ENCODE peak calls at places on chromosomes 6 and 20, in six cellular contexts. N, V, W, X, T and G are unnamed samples.

GRCh38 chr6:100944644-100945043 is 63.5 kb upstream of the ASCC3 start:
- DNase-seq in N (peak; percentile 7), V (no peak), W (no peak), X (no peak), T (no peak), G (no peak)

GRCh38 chr6:77467038-77467437 is 3.7 kb upstream of the HTR1B start:
- DNase-seq in N (peak; percentile 34), V (no peak), W (no peak), X (no peak), T (peak; percentile 11), G (peak; percentile 29)

GRCh38 chr6:118464620-118465019 is 83.5 kb upstream of the PLN start:
- DNase-seq in N (no peak), V (no peak), W (no peak), X (no peak), T (no peak), G (no peak)

GRCh38 chr6:131262060-131262459 is 126.8 kb downstream of the AKAP7 start:
- DNase-seq in N (no peak), V (peak; percentile 3), W (no peak), X (no peak), T (no peak), G (no peak)

GRCh38 chr6:142940487-142940886 is 4.5 kb downstream of the HIVEP2 start:
- DNase-seq in N (no peak), V (no peak), W (no peak), X (no peak), T (no peak), G (no peak)

GRCh38 chr6:30394139-30394538 is 49.2 kb downstream of the RPP21 start:
- DNase-seq in N (no peak), V (no peak), W (no peak), X (no peak), T (no peak), G (peak; percentile 11)

GRCh38 chr20:25242231-25242630 is 5.7 kb upstream of the PYGB start:
- DNase-seq in N (no peak), V (no peak), W (no peak), X (peak; percentile 52), T (no peak), G (no peak)

GRCh38 chr6:70985151-70985550 is 28.3 kb upstream of the B3GAT2 start:
- DNase-seq in N (no peak), V (no peak), W (no peak), X (no peak), T (no peak), G (no peak)

GRCh38 chr6:73984851-73985250 is 288.8 kb downstream of the CD109 start:
- DNase-seq in N (no peak), V (no peak), W (no peak), X (no peak), T (no peak), G (no peak)

GRCh38 chr6:10567256-10568041 is 46.3 kb downstream of the GCNT2 start:
- DNase-seq in N (no peak), V (no peak), W (no peak), X (no peak), T (no peak), G (no peak)

GRCh38 chr6:153059757-153060156 is 57.2 kb upstream of the MTRF1L start:
- DNase-seq in N (peak; percentile 44), V (no peak), W (no peak), X (no peak), T (no peak), G (no peak)

GRCh38 chr6:132483779-132484679 is 28.9 kb downstream of the STX7 start:
- DNase-seq in N (peak; percentile 78), V (peak; percentile 47), W (peak; percentile 73), X (peak; percentile 45), T (peak; percentile 76), G (peak; percentile 77)

DNA sequence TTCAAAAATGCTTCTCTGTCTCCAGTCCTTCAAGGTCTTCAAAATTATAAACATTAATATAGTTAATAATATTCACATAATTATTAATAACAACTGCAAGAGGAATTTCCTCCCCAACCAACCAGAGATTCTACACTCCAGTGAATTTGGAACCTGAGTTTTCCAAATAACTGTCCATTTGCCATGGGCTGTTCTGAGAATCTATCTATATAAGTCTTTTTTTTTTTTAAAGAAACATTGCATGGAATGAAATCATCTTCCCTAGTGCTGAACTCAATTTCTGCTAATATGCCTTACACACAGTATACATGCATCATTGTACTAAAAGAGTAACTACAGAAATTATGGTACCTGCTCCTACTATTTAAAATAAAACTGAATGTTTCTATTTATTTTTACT is 113.9 kb downstream of the SLC22A3 start:
- DNase-seq in N (no peak), V (no peak), W (no peak), X (no peak), T (no peak), G (no peak)
- H3K9me2 ChIP-seq in N (peaks cover 2% of the 10 kb centered on the region), V (no peaks in the 10 kb centered on the region), W (no peaks in the 10 kb centered on the region), X (no peaks in the 10 kb centered on the region), T (no peaks in the 10 kb centered on the region), G (no peaks in the 10 kb centered on the region)

GRCh38 chr6:13538084-13538483 is 36.3 kb upstream of the SIRT5 start:
- DNase-seq in N (peak; percentile 41), V (peak; percentile 26), W (peak; percentile 58), X (peak; percentile 69), T (peak; percentile 59), G (peak; percentile 70)
- TF ChIP-seq CTCF in N (peak; percentile 48), V (peak; percentile 59), W (peak; percentile 43), X (peak; percentile 59), T (peak; percentile 46), G (peak; percentile 72)

GRCh38 chr6:27619436-27619835 is 146.5 kb upstream of the ZNF184 start:
- DNase-seq in N (no peak), V (no peak), W (no peak), X (no peak), T (no peak), G (no peak)
- H3K27me3 ChIP-seq in N (peaks cover 12% of the 10 kb centered on the region), V (no peaks in the 10 kb centered on the region), W (no peaks in the 10 kb centered on the region), X (peaks cover 35% of the 10 kb centered on the region), T (peaks cover 5% of the 10 kb centered on the region), G (no peaks in the 10 kb centered on the region)

GRCh38 chr6:23140879-23141278 is 571.5 kb downstream of the HDGFL1 start:
- DNase-seq in N (no peak), V (no peak), W (no peak), X (no peak), T (no peak), G (no peak)
- H3K9me2 ChIP-seq in N (no peaks in the 10 kb centered on the region), V (no peaks in the 10 kb centered on the region), W (no peaks in the 10 kb centered on the region), X (peaks cover 5% of the 10 kb centered on the region), T (no peaks in the 10 kb centered on the region), G (no peaks in the 10 kb centered on the region)

GRCh38 chr6:168584671-168585070 is 143.7 kb downstream of the SMOC2 start:
- DNase-seq in N (no peak), V (no peak), W (no peak), X (no peak), T (no peak), G (no peak)
- TF ChIP-seq CTCF in N (no peak), V (no peak), W (no peak), X (no peak), T (no peak), G (no peak)

DNA sequence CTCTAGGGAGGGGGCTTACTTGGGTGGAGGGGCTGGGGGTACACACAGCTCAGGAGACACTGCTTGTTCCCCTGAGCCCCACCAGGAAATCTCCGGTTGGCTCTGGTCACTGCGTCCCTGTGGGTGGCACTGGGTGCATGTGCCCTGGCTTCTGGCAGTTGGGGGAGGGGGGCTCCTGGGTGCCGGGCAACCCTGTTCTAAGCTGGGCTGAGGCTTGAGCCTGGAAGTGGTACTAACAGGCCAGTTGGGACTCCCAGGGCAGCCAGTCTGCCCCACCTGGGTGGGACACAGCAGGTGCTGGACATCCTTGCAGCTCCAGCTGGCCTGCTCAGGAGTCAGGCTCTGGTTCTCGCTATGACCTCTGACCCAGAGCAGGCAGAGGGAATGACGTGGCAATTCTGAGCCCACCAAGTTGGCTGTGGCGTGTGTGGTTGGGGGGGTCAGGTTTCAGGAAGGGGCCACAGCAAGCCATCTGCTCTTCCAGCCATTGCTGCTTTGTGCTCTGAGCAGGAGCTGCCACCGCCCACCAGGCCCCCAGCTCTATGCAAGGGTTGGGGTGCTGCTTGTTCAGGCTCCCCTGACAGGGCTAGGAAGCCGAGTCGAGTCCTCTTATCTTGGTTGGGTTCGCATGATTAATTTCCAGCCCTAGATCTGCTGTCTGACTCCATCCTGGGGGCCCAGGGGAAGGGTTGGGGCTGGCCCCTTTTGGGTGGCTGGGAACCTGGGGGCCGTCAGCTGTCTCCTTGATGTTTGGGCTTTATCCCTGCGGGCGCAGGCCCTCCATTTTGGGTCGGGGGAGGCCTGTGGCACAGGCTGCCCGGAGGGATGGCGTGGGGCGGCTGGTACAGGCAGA is 590 bp downstream of the C20orf204 start:
- DNase-seq in N (no peak), V (no peak), W (no peak), X (no peak), T (no peak), G (no peak)
- H3K27me3 ChIP-seq in N (peaks cover 44% of the 10 kb centered on the region), V (no peaks in the 10 kb centered on the region), W (peaks cover 27% of the 10 kb centered on the region), X (no peaks in the 10 kb centered on the region), T (peaks cover 35% of the 10 kb centered on the region), G (no peaks in the 10 kb centered on the region)

GRCh38 chr6:165571068-165571682 is 91.9 kb downstream of the PDE10A start:
- DNase-seq in N (no peak), V (no peak), W (no peak), X (no peak), T (no peak), G (no peak)

GRCh38 chr6:165571721-165572132 is 91.3 kb downstream of the PDE10A start:
- DNase-seq in N (no peak), V (no peak), W (no peak), X (no peak), T (no peak), G (no peak)

GRCh38 chr6:165574770-165575549 is 88.1 kb downstream of the PDE10A start:
- DNase-seq in N (no peak), V (peak; percentile 57), W (no peak), X (no peak), T (no peak), G (peak; percentile 80)

GRCh38 chr6:165573671-165574070 is 89.4 kb downstream of the PDE10A start:
- DNase-seq in N (no peak), V (peak; percentile 16), W (no peak), X (peak; percentile 49), T (peak; percentile 56), G (peak; percentile 67)

GRCh38 chr6:165574220-165574619 is 88.8 kb downstream of the PDE10A start:
- DNase-seq in N (no peak), V (no peak), W (no peak), X (no peak), T (no peak), G (peak; percentile 19)
- H3K9me2 ChIP-seq in N (peaks cover 10% of the 10 kb centered on the region), V (no peaks in the 10 kb centered on the region), W (no peaks in the 10 kb centered on the region), X (no peaks in the 10 kb centered on the region), T (no peaks in the 10 kb centered on the region), G (no peaks in the 10 kb centered on the region)

GRCh38 chr6:53847796-53848314 is 53.0 kb downstream of the LRRC1 start:
- DNase-seq in N (no peak), V (no peak), W (no peak), X (no peak), T (no peak), G (no peak)
- TF ChIP-seq CTCF in N (no peak), V (no peak), W (no peak), X (no peak), T (no peak), G (no peak)

GRCh38 chr20:57576942-57577550 is 16.1 kb downstream of the PCK1 start:
- DNase-seq in N (no peak), V (no peak), W (no peak), X (no peak), T (no peak), G (no peak)
- H3K27me3 ChIP-seq in N (no peaks in the 10 kb centered on the region), V (peaks cover 63% of the 10 kb centered on the region), W (peaks cover 100% of the 10 kb centered on the region), X (peaks cover 9% of the 10 kb centered on the region), T (peaks cover 11% of the 10 kb centered on the region), G (peaks cover 97% of the 10 kb centered on the region)

DNA sequence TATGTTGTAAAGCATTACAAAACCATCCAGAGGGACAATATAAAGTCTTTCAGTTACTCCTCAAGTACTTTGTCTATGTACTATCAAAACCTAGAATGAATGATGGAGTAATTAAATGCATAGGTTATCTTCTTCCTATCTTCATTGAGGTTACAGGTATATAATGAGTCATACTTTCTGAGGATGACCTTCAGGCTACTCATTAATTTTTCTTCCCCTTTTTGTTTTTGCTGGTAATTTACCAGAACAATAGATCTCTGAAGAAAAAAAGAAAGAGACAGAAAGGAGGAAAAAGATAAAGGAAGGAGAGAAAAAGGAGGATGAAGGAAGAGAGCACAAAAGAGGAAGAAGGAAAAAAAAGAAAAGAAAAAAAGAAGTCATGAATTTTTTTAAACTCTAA is 398.4 kb downstream of the TBC1D32 start:
- DNase-seq in N (no peak), V (no peak), W (no peak), X (no peak), T (no peak), G (no peak)
- H3K9me2 ChIP-seq in N (no peaks in the 10 kb centered on the region), V (peaks cover 6% of the 10 kb centered on the region), W (no peaks in the 10 kb centered on the region), X (no peaks in the 10 kb centered on the region), T (no peaks in the 10 kb centered on the region), G (no peaks in the 10 kb centered on the region)